ENCODE peak calls at places on chromosomes 2 and 18, in five cellular contexts. One of them, this sample, is unnamed.

GRCh38 chr2:29253495-29253894 is 138.3 kb downstream of the CLIP4 start:
- DNase-seq in cardiac muscle cell: no peak
- DNase-seq in RWPE1: no peak
- DNase-seq in astrocyte of the spinal cord: no peak
- DNase-seq in tibial nerve: no peak
- DNase-seq in this sample: no peak

GRCh38 chr2:159380676-159381239 is 94.3 kb upstream of the WDSUB1 start:
- DNase-seq in cardiac muscle cell: no peak
- DNase-seq in RWPE1: no peak
- DNase-seq in astrocyte of the spinal cord: no peak
- DNase-seq in tibial nerve: no peak
- DNase-seq in this sample: no peak

GRCh38 chr2:65227035-65227470 is 578 bp upstream of the ACTR2 start:
- DNase-seq in cardiac muscle cell: peak; percentile 33
- DNase-seq in RWPE1: peak; percentile 3
- DNase-seq in astrocyte of the spinal cord: no peak
- DNase-seq in tibial nerve: no peak
- DNase-seq in this sample: no peak

GRCh38 chr2:238564286-238564920 is 137.7 kb downstream of the ASB1 start:
- DNase-seq in cardiac muscle cell: no peak
- DNase-seq in RWPE1: no peak
- DNase-seq in astrocyte of the spinal cord: no peak
- DNase-seq in tibial nerve: no peak
- DNase-seq in this sample: no peak

GRCh38 chr2:52074139-52074719 is 1042.3 kb upstream of the NRXN1 start:
- DNase-seq in cardiac muscle cell: no peak
- DNase-seq in RWPE1: no peak
- DNase-seq in astrocyte of the spinal cord: no peak
- DNase-seq in tibial nerve: no peak
- DNase-seq in this sample: no peak

GRCh38 chr2:8159966-8160603 is 521.8 kb upstream of the ID2 start:
- DNase-seq in cardiac muscle cell: no peak
- DNase-seq in RWPE1: no peak
- DNase-seq in astrocyte of the spinal cord: no peak
- DNase-seq in tibial nerve: no peak
- DNase-seq in this sample: no peak

GRCh38 chr18:69951182-69951581 is 3.5 kb upstream of the CD226 start:
- DNase-seq in cardiac muscle cell: peak; percentile 63
- DNase-seq in RWPE1: no peak
- DNase-seq in astrocyte of the spinal cord: peak; percentile 32
- DNase-seq in tibial nerve: no peak
- DNase-seq in this sample: no peak

GRCh38 chr18:12417687-12418086 is 10.0 kb downstream of the PRELID3A start:
- DNase-seq in cardiac muscle cell: no peak
- DNase-seq in RWPE1: no peak
- DNase-seq in astrocyte of the spinal cord: no peak
- DNase-seq in tibial nerve: no peak
- DNase-seq in this sample: no peak

GRCh38 chr2:181813963-181814565 is 77.5 kb upstream of the ITPRID2 start:
- DNase-seq in cardiac muscle cell: peak; percentile 70
- DNase-seq in RWPE1: no peak
- DNase-seq in astrocyte of the spinal cord: peak; percentile 75
- DNase-seq in tibial nerve: no peak
- DNase-seq in this sample: no peak

GRCh38 chr18:27608742-27609141 is 423.6 kb upstream of the CHST9 start:
- DNase-seq in cardiac muscle cell: peak; percentile 5
- DNase-seq in RWPE1: peak; percentile 2
- DNase-seq in astrocyte of the spinal cord: no peak
- DNase-seq in tibial nerve: no peak
- DNase-seq in this sample: peak; percentile 15

GRCh38 chr2:73133566-73134227 is 20.9 kb upstream of the RAB11FIP5 start:
- DNase-seq in cardiac muscle cell: no peak
- DNase-seq in RWPE1: no peak
- DNase-seq in astrocyte of the spinal cord: no peak
- DNase-seq in tibial nerve: no peak
- DNase-seq in this sample: no peak

GRCh38 chr2:187617925-187618324 is 63.7 kb upstream of the TFPI start:
- DNase-seq in cardiac muscle cell: no peak
- DNase-seq in RWPE1: no peak
- DNase-seq in astrocyte of the spinal cord: no peak
- DNase-seq in tibial nerve: no peak
- DNase-seq in this sample: no peak

GRCh38 chr2:36544638-36545338 is 53.2 kb downstream of the FEZ2 start:
- DNase-seq in cardiac muscle cell: no peak
- DNase-seq in RWPE1: no peak
- DNase-seq in astrocyte of the spinal cord: no peak
- DNase-seq in tibial nerve: no peak
- DNase-seq in this sample: no peak

GRCh38 chr18:49048361-49048760 is 97.6 kb upstream of the SMAD7 start:
- DNase-seq in cardiac muscle cell: peak; percentile 38
- DNase-seq in RWPE1: no peak
- DNase-seq in astrocyte of the spinal cord: peak; percentile 58
- DNase-seq in tibial nerve: no peak
- DNase-seq in this sample: no peak

GRCh38 chr18:71682591-71682990 is 861.6 kb downstream of the CBLN2 start:
- DNase-seq in cardiac muscle cell: no peak
- DNase-seq in RWPE1: no peak
- DNase-seq in astrocyte of the spinal cord: peak; percentile 1
- DNase-seq in tibial nerve: no peak
- DNase-seq in this sample: no peak

GRCh38 chr2:214810670-214811069 is 1.2 kb upstream of the BARD1 start:
- DNase-seq in cardiac muscle cell: peak; percentile 13
- DNase-seq in RWPE1: no peak
- DNase-seq in astrocyte of the spinal cord: no peak
- DNase-seq in tibial nerve: no peak
- DNase-seq in this sample: no peak

GRCh38 chr2:118388771-118389170 is 300.5 kb downstream of the INSIG2 start:
- DNase-seq in cardiac muscle cell: no peak
- DNase-seq in RWPE1: peak; percentile 54
- DNase-seq in astrocyte of the spinal cord: peak; percentile 48
- DNase-seq in tibial nerve: no peak
- DNase-seq in this sample: no peak

GRCh38 chr18:79814373-79814772 is 16.6 kb downstream of the KCNG2 start:
- DNase-seq in cardiac muscle cell: no peak
- DNase-seq in RWPE1: no peak
- DNase-seq in astrocyte of the spinal cord: no peak
- DNase-seq in tibial nerve: no peak
- DNase-seq in this sample: no peak

GRCh38 chr18:58761241-58761969 is 90.1 kb downstream of the MALT1 start:
- DNase-seq in cardiac muscle cell: no peak
- DNase-seq in RWPE1: no peak
- DNase-seq in astrocyte of the spinal cord: no peak
- DNase-seq in tibial nerve: no peak
- DNase-seq in this sample: no peak

GRCh38 chr18:76490701-76491171 is 4.3 kb downstream of the ZNF516 start:
- DNase-seq in cardiac muscle cell: peak; percentile 25
- DNase-seq in RWPE1: peak; percentile 47
- DNase-seq in astrocyte of the spinal cord: no peak
- DNase-seq in tibial nerve: no peak
- DNase-seq in this sample: no peak

GRCh38 chr2:211722928-211723327 is 815.7 kb downstream of the ERBB4 start:
- DNase-seq in cardiac muscle cell: no peak
- DNase-seq in RWPE1: no peak
- DNase-seq in astrocyte of the spinal cord: no peak
- DNase-seq in tibial nerve: no peak
- DNase-seq in this sample: no peak

GRCh38 chr2:170966648-170967396 is 37.8 kb downstream of the GORASP2 start:
- DNase-seq in cardiac muscle cell: no peak
- DNase-seq in RWPE1: no peak
- DNase-seq in astrocyte of the spinal cord: no peak
- DNase-seq in tibial nerve: no peak
- DNase-seq in this sample: peak; percentile 31

GRCh38 chr2:113240915-113241911 is 37.5 kb downstream of the PAX8 start:
- DNase-seq in cardiac muscle cell: peak; percentile 94
- DNase-seq in RWPE1: peak; percentile 99
- DNase-seq in astrocyte of the spinal cord: peak; percentile 98
- DNase-seq in tibial nerve: peak; percentile 60
- DNase-seq in this sample: no peak

GRCh38 chr2:207473203-207473865 is 56.4 kb upstream of the CREB1 start:
- DNase-seq in cardiac muscle cell: peak; percentile 92
- DNase-seq in RWPE1: peak; percentile 49
- DNase-seq in astrocyte of the spinal cord: peak; percentile 90
- DNase-seq in tibial nerve: no peak
- DNase-seq in this sample: peak; percentile 36

GRCh38 chr2:216071452-216071851 is 10.2 kb downstream of the PECR start:
- DNase-seq in cardiac muscle cell: peak; percentile 68
- DNase-seq in RWPE1: no peak
- DNase-seq in astrocyte of the spinal cord: no peak
- DNase-seq in tibial nerve: no peak
- DNase-seq in this sample: no peak

GRCh38 chr2:135797497-135798274 is 39.3 kb downstream of the LCT start:
- DNase-seq in cardiac muscle cell: peak; percentile 87
- DNase-seq in RWPE1: peak; percentile 71
- DNase-seq in astrocyte of the spinal cord: peak; percentile 69
- DNase-seq in tibial nerve: peak; percentile 46
- DNase-seq in this sample: peak; percentile 80

GRCh38 chr2:70714141-70714905 is 53.7 kb downstream of the ADD2 start:
- DNase-seq in cardiac muscle cell: no peak
- DNase-seq in RWPE1: no peak
- DNase-seq in astrocyte of the spinal cord: no peak
- DNase-seq in tibial nerve: no peak
- DNase-seq in this sample: no peak

GRCh38 chr18:48409591-48410094 is 460 bp upstream of the ZBTB7C start:
- DNase-seq in cardiac muscle cell: no peak
- DNase-seq in RWPE1: no peak
- DNase-seq in astrocyte of the spinal cord: no peak
- DNase-seq in tibial nerve: no peak
- DNase-seq in this sample: peak; percentile 25

GRCh38 chr2:38713311-38713710 is 37.9 kb downstream of the SRSF7 start:
- DNase-seq in cardiac muscle cell: no peak
- DNase-seq in RWPE1: no peak
- DNase-seq in astrocyte of the spinal cord: no peak
- DNase-seq in tibial nerve: no peak
- DNase-seq in this sample: no peak

GRCh38 chr2:98216611-98217010 is 129.6 kb downstream of the VWA3B start:
- DNase-seq in cardiac muscle cell: no peak
- DNase-seq in RWPE1: no peak
- DNase-seq in astrocyte of the spinal cord: no peak
- DNase-seq in tibial nerve: no peak
- DNase-seq in this sample: no peak

GRCh38 chr2:239103125-239104098 is 255.5 kb downstream of the TWIST2 start:
- DNase-seq in cardiac muscle cell: no peak
- DNase-seq in RWPE1: no peak
- DNase-seq in astrocyte of the spinal cord: no peak
- DNase-seq in tibial nerve: no peak
- DNase-seq in this sample: no peak

DNA sequence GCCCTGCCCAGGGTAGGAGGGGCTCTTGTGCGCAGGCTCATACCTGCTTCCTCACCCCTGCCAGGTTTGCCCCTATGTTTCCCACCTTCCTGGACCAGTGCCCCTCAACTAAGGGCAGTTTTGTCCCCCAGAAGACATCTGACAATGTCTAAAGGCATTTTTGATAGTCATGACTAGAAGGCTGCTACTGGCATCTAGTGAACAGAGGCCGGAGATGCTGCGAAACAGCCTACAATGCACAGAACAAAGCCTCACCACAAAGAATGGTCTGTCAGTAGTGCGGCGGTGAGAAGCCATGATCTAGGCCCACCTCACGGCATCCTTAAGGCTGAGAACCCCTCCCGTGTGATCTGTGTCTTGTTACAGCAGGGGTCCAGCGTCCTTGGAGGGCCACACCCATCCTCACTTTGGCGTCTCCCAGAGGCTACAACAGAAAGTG is 96.0 kb downstream of the TMEM17 start:
- DNase-seq in cardiac muscle cell: no peak
- DNase-seq in RWPE1: no peak
- DNase-seq in astrocyte of the spinal cord: peak; percentile 8
- DNase-seq in tibial nerve: no peak
- DNase-seq in this sample: no peak
- TF ChIP-seq CTCF in cardiac muscle cell: no peak
- TF ChIP-seq CTCF in RWPE1: no peak
- TF ChIP-seq CTCF in astrocyte of the spinal cord: peak; percentile 33
- TF ChIP-seq CTCF in tibial nerve: no peak
- TF ChIP-seq CTCF in this sample: no peak

DNA sequence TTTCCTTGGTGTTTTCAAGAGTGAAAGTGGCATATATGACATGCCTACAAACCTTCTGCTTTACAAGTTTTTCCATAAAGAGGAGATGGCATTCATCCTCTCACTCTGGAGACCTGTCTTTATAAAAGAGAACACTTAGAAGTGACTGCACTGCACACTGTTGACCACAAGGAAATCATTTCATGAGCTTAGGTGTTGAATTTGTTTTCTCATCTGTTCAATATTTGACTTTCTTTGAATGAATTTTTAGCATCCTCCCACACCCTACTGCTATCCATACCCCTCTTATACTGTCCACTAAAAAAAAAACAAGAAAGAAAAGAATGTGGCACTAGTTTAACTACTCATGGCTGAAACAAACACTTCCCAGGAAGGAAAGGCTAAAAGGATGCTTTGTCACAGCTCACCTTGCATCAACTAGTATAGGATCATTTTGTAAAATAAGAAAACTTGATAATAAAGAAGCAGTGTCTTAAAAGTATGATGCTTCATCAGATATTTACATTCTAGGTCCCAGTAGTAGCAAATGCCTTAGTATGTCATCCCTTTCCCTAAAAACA is 83.0 kb downstream of the ACVR1 start:
- DNase-seq in cardiac muscle cell: no peak
- DNase-seq in RWPE1: no peak
- DNase-seq in astrocyte of the spinal cord: peak; percentile 29
- DNase-seq in tibial nerve: no peak
- DNase-seq in this sample: no peak
- TF ChIP-seq CTCF in cardiac muscle cell: peak; percentile 26
- TF ChIP-seq CTCF in RWPE1: no peak
- TF ChIP-seq CTCF in astrocyte of the spinal cord: peak; percentile 36
- TF ChIP-seq CTCF in tibial nerve: no peak
- TF ChIP-seq CTCF in this sample: peak; percentile 53

DNA sequence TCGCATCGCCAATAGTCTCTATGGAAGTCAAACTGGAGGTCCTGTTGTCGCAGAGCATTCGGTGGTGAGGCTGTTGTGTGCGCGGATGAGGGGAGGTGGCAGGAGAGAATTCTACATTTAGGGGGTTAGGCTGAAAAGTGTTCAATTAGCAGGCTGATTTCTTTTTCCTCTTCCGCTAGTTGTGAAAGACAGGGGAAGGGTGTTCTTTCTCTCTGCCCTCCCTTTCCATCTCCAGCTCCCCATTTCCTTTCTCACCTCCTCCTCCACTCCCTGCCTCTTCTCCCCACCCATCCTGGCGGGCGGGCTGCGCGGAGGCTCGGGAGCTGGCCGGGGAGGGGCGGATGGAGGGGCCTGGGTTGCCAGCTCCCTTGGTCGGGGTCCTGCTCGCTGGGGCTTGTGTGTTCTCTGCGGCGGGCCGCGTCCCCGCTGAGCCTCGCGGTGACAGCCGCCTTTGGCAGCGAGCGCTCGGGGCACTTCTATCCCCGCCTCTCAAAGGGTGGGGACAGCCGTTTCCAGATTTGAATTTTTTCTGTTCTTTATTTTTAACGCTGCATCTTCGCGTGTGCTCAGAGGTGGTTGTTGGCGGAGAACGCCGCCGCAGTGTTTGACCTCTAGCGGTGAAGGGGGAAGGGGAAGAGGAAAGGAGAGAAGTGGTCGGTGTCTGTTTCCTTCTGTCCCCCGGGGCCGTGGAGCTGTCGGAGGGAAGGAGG is 3.6 kb downstream of the SOX11 start:
- DNase-seq in cardiac muscle cell: peak; percentile 25
- DNase-seq in RWPE1: no peak
- DNase-seq in astrocyte of the spinal cord: peak; percentile 72
- DNase-seq in tibial nerve: no peak
- DNase-seq in this sample: peak; percentile 64
- TF ChIP-seq CTCF in cardiac muscle cell: no peak
- TF ChIP-seq CTCF in RWPE1: no peak
- TF ChIP-seq CTCF in astrocyte of the spinal cord: no peak
- TF ChIP-seq CTCF in tibial nerve: no peak
- TF ChIP-seq CTCF in this sample: no peak

GRCh38 chr2:27291865-27292264 is 9.6 kb downstream of the TRIM54 start:
- DNase-seq in cardiac muscle cell: no peak
- DNase-seq in RWPE1: no peak
- DNase-seq in astrocyte of the spinal cord: no peak
- DNase-seq in tibial nerve: no peak
- DNase-seq in this sample: no peak
- TF ChIP-seq CTCF in cardiac muscle cell: no peak
- TF ChIP-seq CTCF in RWPE1: no peak
- TF ChIP-seq CTCF in astrocyte of the spinal cord: no peak
- TF ChIP-seq CTCF in tibial nerve: no peak
- TF ChIP-seq CTCF in this sample: no peak

This sample was measured in endothelial cell.